ENCODE peak calls at places on chromosomes 13 and 19, in eight cellular contexts. One of them, this sample, is unnamed.

GRCh38 chr19:18401580-18402112 is 4.2 kb upstream of the LRRC25 start:
- DNase-seq in stimulated activated CD4-positive, alpha-beta T cell treated with anti-CD3 and anti-CD28 coated beads, Interleukin-15, amount 100 ng/mL, for 1 hour: no peak
- DNase-seq in pulmonary artery endothelial cell: no peak
- DNase-seq in germinal center: peak
- DNase-seq in astrocyte of the hippocampus: peak
- DNase-seq in fibroblast of pulmonary artery: peak
- DNase-seq in ELF-1: peak
- DNase-seq in pancreas: no peak
- DNase-seq in this sample: peak

GRCh38 chr13:48449656-48450055 is 36.7 kb upstream of the LPAR6 start:
- DNase-seq in stimulated activated CD4-positive, alpha-beta T cell treated with anti-CD3 and anti-CD28 coated beads, Interleukin-15, amount 100 ng/mL, for 1 hour: no peak
- DNase-seq in pulmonary artery endothelial cell: no peak
- DNase-seq in germinal center: no peak
- DNase-seq in astrocyte of the hippocampus: no peak
- DNase-seq in fibroblast of pulmonary artery: no peak
- DNase-seq in ELF-1: no peak
- DNase-seq in pancreas: no peak
- DNase-seq in this sample: no peak

GRCh38 chr13:54775501-54776191 is 1747.0 kb downstream of the OLFM4 start:
- DNase-seq in stimulated activated CD4-positive, alpha-beta T cell treated with anti-CD3 and anti-CD28 coated beads, Interleukin-15, amount 100 ng/mL, for 1 hour: no peak
- DNase-seq in pulmonary artery endothelial cell: no peak
- DNase-seq in germinal center: no peak
- DNase-seq in astrocyte of the hippocampus: no peak
- DNase-seq in fibroblast of pulmonary artery: no peak
- DNase-seq in ELF-1: no peak
- DNase-seq in pancreas: no peak
- DNase-seq in this sample: no peak

GRCh38 chr13:39634956-39635355 is 20.5 kb upstream of the COG6 start:
- DNase-seq in stimulated activated CD4-positive, alpha-beta T cell treated with anti-CD3 and anti-CD28 coated beads, Interleukin-15, amount 100 ng/mL, for 1 hour: no peak
- DNase-seq in pulmonary artery endothelial cell: no peak
- DNase-seq in germinal center: no peak
- DNase-seq in astrocyte of the hippocampus: peak
- DNase-seq in fibroblast of pulmonary artery: no peak
- DNase-seq in ELF-1: peak
- DNase-seq in pancreas: no peak
- DNase-seq in this sample: no peak

GRCh38 chr13:48891586-48891985 is 84.1 kb upstream of the FNDC3A start:
- DNase-seq in stimulated activated CD4-positive, alpha-beta T cell treated with anti-CD3 and anti-CD28 coated beads, Interleukin-15, amount 100 ng/mL, for 1 hour: no peak
- DNase-seq in pulmonary artery endothelial cell: peak
- DNase-seq in germinal center: no peak
- DNase-seq in astrocyte of the hippocampus: peak
- DNase-seq in fibroblast of pulmonary artery: peak
- DNase-seq in ELF-1: peak
- DNase-seq in pancreas: no peak
- DNase-seq in this sample: peak

GRCh38 chr19:3154957-3155736 is 19.3 kb downstream of the GNA15 start:
- DNase-seq in stimulated activated CD4-positive, alpha-beta T cell treated with anti-CD3 and anti-CD28 coated beads, Interleukin-15, amount 100 ng/mL, for 1 hour: peak
- DNase-seq in pulmonary artery endothelial cell: peak
- DNase-seq in germinal center: peak
- DNase-seq in astrocyte of the hippocampus: peak
- DNase-seq in fibroblast of pulmonary artery: peak
- DNase-seq in ELF-1: peak
- DNase-seq in pancreas: no peak
- DNase-seq in this sample: peak

GRCh38 chr13:21347753-21348318 is 111.3 kb downstream of the ZDHHC20 start:
- DNase-seq in stimulated activated CD4-positive, alpha-beta T cell treated with anti-CD3 and anti-CD28 coated beads, Interleukin-15, amount 100 ng/mL, for 1 hour: no peak
- DNase-seq in pulmonary artery endothelial cell: no peak
- DNase-seq in germinal center: no peak
- DNase-seq in astrocyte of the hippocampus: no peak
- DNase-seq in fibroblast of pulmonary artery: no peak
- DNase-seq in ELF-1: no peak
- DNase-seq in pancreas: no peak
- DNase-seq in this sample: no peak

GRCh38 chr19:54905908-54906511 is at the start of gene NCR1:
- DNase-seq in stimulated activated CD4-positive, alpha-beta T cell treated with anti-CD3 and anti-CD28 coated beads, Interleukin-15, amount 100 ng/mL, for 1 hour: no peak
- DNase-seq in pulmonary artery endothelial cell: no peak
- DNase-seq in germinal center: no peak
- DNase-seq in astrocyte of the hippocampus: no peak
- DNase-seq in fibroblast of pulmonary artery: no peak
- DNase-seq in ELF-1: peak
- DNase-seq in pancreas: no peak
- DNase-seq in this sample: no peak

GRCh38 chr19:35882074-35882832 is 13.9 kb downstream of the APLP1 start:
- DNase-seq in stimulated activated CD4-positive, alpha-beta T cell treated with anti-CD3 and anti-CD28 coated beads, Interleukin-15, amount 100 ng/mL, for 1 hour: no peak
- DNase-seq in pulmonary artery endothelial cell: peak
- DNase-seq in germinal center: peak
- DNase-seq in astrocyte of the hippocampus: peak
- DNase-seq in fibroblast of pulmonary artery: peak
- DNase-seq in ELF-1: no peak
- DNase-seq in pancreas: peak
- DNase-seq in this sample: peak

GRCh38 chr13:105665284-105665683 is 870.2 kb downstream of the EFNB2 start:
- DNase-seq in stimulated activated CD4-positive, alpha-beta T cell treated with anti-CD3 and anti-CD28 coated beads, Interleukin-15, amount 100 ng/mL, for 1 hour: no peak
- DNase-seq in pulmonary artery endothelial cell: no peak
- DNase-seq in germinal center: no peak
- DNase-seq in astrocyte of the hippocampus: peak
- DNase-seq in fibroblast of pulmonary artery: no peak
- DNase-seq in ELF-1: no peak
- DNase-seq in pancreas: no peak
- DNase-seq in this sample: peak

GRCh38 chr19:56112313-56112709 is 8.8 kb downstream of the ZNF787 start:
- DNase-seq in stimulated activated CD4-positive, alpha-beta T cell treated with anti-CD3 and anti-CD28 coated beads, Interleukin-15, amount 100 ng/mL, for 1 hour: no peak
- DNase-seq in pulmonary artery endothelial cell: no peak
- DNase-seq in germinal center: peak
- DNase-seq in astrocyte of the hippocampus: no peak
- DNase-seq in fibroblast of pulmonary artery: no peak
- DNase-seq in ELF-1: no peak
- DNase-seq in pancreas: no peak
- DNase-seq in this sample: no peak

GRCh38 chr13:80342541-80343371 is 1.8 kb upstream of the SPRY2 start:
- DNase-seq in stimulated activated CD4-positive, alpha-beta T cell treated with anti-CD3 and anti-CD28 coated beads, Interleukin-15, amount 100 ng/mL, for 1 hour: peak
- DNase-seq in pulmonary artery endothelial cell: no peak
- DNase-seq in germinal center: peak
- DNase-seq in astrocyte of the hippocampus: peak
- DNase-seq in fibroblast of pulmonary artery: peak
- DNase-seq in ELF-1: peak
- DNase-seq in pancreas: peak
- DNase-seq in this sample: peak

GRCh38 chr13:101554420-101555125 is 102.1 kb downstream of the ITGBL1 start:
- DNase-seq in stimulated activated CD4-positive, alpha-beta T cell treated with anti-CD3 and anti-CD28 coated beads, Interleukin-15, amount 100 ng/mL, for 1 hour: no peak
- DNase-seq in pulmonary artery endothelial cell: no peak
- DNase-seq in germinal center: no peak
- DNase-seq in astrocyte of the hippocampus: no peak
- DNase-seq in fibroblast of pulmonary artery: no peak
- DNase-seq in ELF-1: no peak
- DNase-seq in pancreas: no peak
- DNase-seq in this sample: no peak

GRCh38 chr19:36149673-36150406 is 2.4 kb downstream of the COX7A1 start:
- DNase-seq in stimulated activated CD4-positive, alpha-beta T cell treated with anti-CD3 and anti-CD28 coated beads, Interleukin-15, amount 100 ng/mL, for 1 hour: no peak
- DNase-seq in pulmonary artery endothelial cell: no peak
- DNase-seq in germinal center: no peak
- DNase-seq in astrocyte of the hippocampus: no peak
- DNase-seq in fibroblast of pulmonary artery: no peak
- DNase-seq in ELF-1: no peak
- DNase-seq in pancreas: no peak
- DNase-seq in this sample: no peak

GRCh38 chr13:34416833-34417425 is 525.1 kb upstream of the NBEA start:
- DNase-seq in stimulated activated CD4-positive, alpha-beta T cell treated with anti-CD3 and anti-CD28 coated beads, Interleukin-15, amount 100 ng/mL, for 1 hour: no peak
- DNase-seq in pulmonary artery endothelial cell: no peak
- DNase-seq in germinal center: no peak
- DNase-seq in astrocyte of the hippocampus: peak
- DNase-seq in fibroblast of pulmonary artery: peak
- DNase-seq in ELF-1: no peak
- DNase-seq in pancreas: no peak
- DNase-seq in this sample: peak

GRCh38 chr19:44718441-44719261 is 19.7 kb downstream of the CEACAM16 start:
- DNase-seq in stimulated activated CD4-positive, alpha-beta T cell treated with anti-CD3 and anti-CD28 coated beads, Interleukin-15, amount 100 ng/mL, for 1 hour: no peak
- DNase-seq in pulmonary artery endothelial cell: peak
- DNase-seq in germinal center: no peak
- DNase-seq in astrocyte of the hippocampus: peak
- DNase-seq in fibroblast of pulmonary artery: peak
- DNase-seq in ELF-1: peak
- DNase-seq in pancreas: peak
- DNase-seq in this sample: peak

GRCh38 chr19:13025819-13026477 is 30.7 kb downstream of the NFIX start:
- DNase-seq in stimulated activated CD4-positive, alpha-beta T cell treated with anti-CD3 and anti-CD28 coated beads, Interleukin-15, amount 100 ng/mL, for 1 hour: no peak
- DNase-seq in pulmonary artery endothelial cell: no peak
- DNase-seq in germinal center: no peak
- DNase-seq in astrocyte of the hippocampus: no peak
- DNase-seq in fibroblast of pulmonary artery: no peak
- DNase-seq in ELF-1: no peak
- DNase-seq in pancreas: no peak
- DNase-seq in this sample: no peak

GRCh38 chr19:34432797-34433196 is 4.6 kb downstream of the UBA2 start:
- DNase-seq in stimulated activated CD4-positive, alpha-beta T cell treated with anti-CD3 and anti-CD28 coated beads, Interleukin-15, amount 100 ng/mL, for 1 hour: no peak
- DNase-seq in pulmonary artery endothelial cell: no peak
- DNase-seq in germinal center: no peak
- DNase-seq in astrocyte of the hippocampus: no peak
- DNase-seq in fibroblast of pulmonary artery: no peak
- DNase-seq in ELF-1: peak
- DNase-seq in pancreas: no peak
- DNase-seq in this sample: peak

GRCh38 chr19:52138614-52139290 is 986 bp downstream of the ZNF616 start:
- DNase-seq in stimulated activated CD4-positive, alpha-beta T cell treated with anti-CD3 and anti-CD28 coated beads, Interleukin-15, amount 100 ng/mL, for 1 hour: no peak
- DNase-seq in pulmonary artery endothelial cell: no peak
- DNase-seq in germinal center: peak
- DNase-seq in astrocyte of the hippocampus: peak
- DNase-seq in fibroblast of pulmonary artery: peak
- DNase-seq in ELF-1: peak
- DNase-seq in pancreas: peak
- DNase-seq in this sample: peak

GRCh38 chr19:15200575-15201364 is at the start of gene NOTCH3:
- DNase-seq in stimulated activated CD4-positive, alpha-beta T cell treated with anti-CD3 and anti-CD28 coated beads, Interleukin-15, amount 100 ng/mL, for 1 hour: no peak
- DNase-seq in pulmonary artery endothelial cell: no peak
- DNase-seq in germinal center: no peak
- DNase-seq in astrocyte of the hippocampus: peak
- DNase-seq in fibroblast of pulmonary artery: no peak
- DNase-seq in ELF-1: no peak
- DNase-seq in pancreas: no peak
- DNase-seq in this sample: no peak

GRCh38 chr13:57633141-57633949 is 1.8 kb downstream of the PCDH17 start:
- DNase-seq in stimulated activated CD4-positive, alpha-beta T cell treated with anti-CD3 and anti-CD28 coated beads, Interleukin-15, amount 100 ng/mL, for 1 hour: no peak
- DNase-seq in pulmonary artery endothelial cell: no peak
- DNase-seq in germinal center: no peak
- DNase-seq in astrocyte of the hippocampus: peak
- DNase-seq in fibroblast of pulmonary artery: peak
- DNase-seq in ELF-1: peak
- DNase-seq in pancreas: peak
- DNase-seq in this sample: peak

GRCh38 chr13:114109646-114110045 is 22.8 kb downstream of the RASA3 start:
- DNase-seq in stimulated activated CD4-positive, alpha-beta T cell treated with anti-CD3 and anti-CD28 coated beads, Interleukin-15, amount 100 ng/mL, for 1 hour: peak
- DNase-seq in pulmonary artery endothelial cell: no peak
- DNase-seq in germinal center: no peak
- DNase-seq in astrocyte of the hippocampus: no peak
- DNase-seq in fibroblast of pulmonary artery: no peak
- DNase-seq in ELF-1: peak
- DNase-seq in pancreas: no peak
- DNase-seq in this sample: no peak

GRCh38 chr13:112843392-112844250 is 125.4 kb upstream of the MCF2L start:
- DNase-seq in stimulated activated CD4-positive, alpha-beta T cell treated with anti-CD3 and anti-CD28 coated beads, Interleukin-15, amount 100 ng/mL, for 1 hour: no peak
- DNase-seq in pulmonary artery endothelial cell: no peak
- DNase-seq in germinal center: no peak
- DNase-seq in astrocyte of the hippocampus: no peak
- DNase-seq in fibroblast of pulmonary artery: no peak
- DNase-seq in ELF-1: no peak
- DNase-seq in pancreas: no peak
- DNase-seq in this sample: no peak

GRCh38 chr13:112592181-112592580 is 4.2 kb upstream of the TUBGCP3 start:
- DNase-seq in stimulated activated CD4-positive, alpha-beta T cell treated with anti-CD3 and anti-CD28 coated beads, Interleukin-15, amount 100 ng/mL, for 1 hour: no peak
- DNase-seq in pulmonary artery endothelial cell: no peak
- DNase-seq in germinal center: no peak
- DNase-seq in astrocyte of the hippocampus: no peak
- DNase-seq in fibroblast of pulmonary artery: no peak
- DNase-seq in ELF-1: no peak
- DNase-seq in pancreas: no peak
- DNase-seq in this sample: no peak

GRCh38 chr13:23550164-23550563 is 20.0 kb upstream of the TNFRSF19 start:
- DNase-seq in stimulated activated CD4-positive, alpha-beta T cell treated with anti-CD3 and anti-CD28 coated beads, Interleukin-15, amount 100 ng/mL, for 1 hour: no peak
- DNase-seq in pulmonary artery endothelial cell: no peak
- DNase-seq in germinal center: no peak
- DNase-seq in astrocyte of the hippocampus: no peak
- DNase-seq in fibroblast of pulmonary artery: no peak
- DNase-seq in ELF-1: no peak
- DNase-seq in pancreas: no peak
- DNase-seq in this sample: no peak

GRCh38 chr13:109715902-109716301 is 70.5 kb downstream of the IRS2 start:
- DNase-seq in stimulated activated CD4-positive, alpha-beta T cell treated with anti-CD3 and anti-CD28 coated beads, Interleukin-15, amount 100 ng/mL, for 1 hour: no peak
- DNase-seq in pulmonary artery endothelial cell: no peak
- DNase-seq in germinal center: no peak
- DNase-seq in astrocyte of the hippocampus: peak
- DNase-seq in fibroblast of pulmonary artery: peak
- DNase-seq in ELF-1: no peak
- DNase-seq in pancreas: no peak
- DNase-seq in this sample: peak

GRCh38 chr19:49932731-49933131 is 3.4 kb upstream of the NUP62 start:
- DNase-seq in stimulated activated CD4-positive, alpha-beta T cell treated with anti-CD3 and anti-CD28 coated beads, Interleukin-15, amount 100 ng/mL, for 1 hour: no peak
- DNase-seq in pulmonary artery endothelial cell: no peak
- DNase-seq in germinal center: no peak
- DNase-seq in astrocyte of the hippocampus: no peak
- DNase-seq in fibroblast of pulmonary artery: no peak
- DNase-seq in ELF-1: no peak
- DNase-seq in pancreas: no peak
- DNase-seq in this sample: no peak

GRCh38 chr19:10642473-10642872 is 11.7 kb upstream of the ILF3 start:
- DNase-seq in stimulated activated CD4-positive, alpha-beta T cell treated with anti-CD3 and anti-CD28 coated beads, Interleukin-15, amount 100 ng/mL, for 1 hour: no peak
- DNase-seq in pulmonary artery endothelial cell: no peak
- DNase-seq in germinal center: no peak
- DNase-seq in astrocyte of the hippocampus: no peak
- DNase-seq in fibroblast of pulmonary artery: no peak
- DNase-seq in ELF-1: no peak
- DNase-seq in pancreas: no peak
- DNase-seq in this sample: no peak

This sample was measured in fibroblast of lung.